ENCODE peak calls at places on chromosome 22, in four cellular contexts. J is Peyer's patch, E is suprapubic skin, X is right lobe of liver. K is an unnamed sample.

GRCh38 chr22:48884786-48885185 is 942.9 kb downstream of the BRD1 start:
- DNase-seq in J (peak; percentile 35), E (peak; percentile 64), X (no peak), K (no peak)

GRCh38 chr22:41952713-41953112 is 763 bp downstream of the SMIM45 start:
- DNase-seq in J (no peak), E (no peak), X (no peak), K (no peak)

GRCh38 chr22:44585559-44586121 is 87.6 kb upstream of the RTL6 start:
- DNase-seq in J (no peak), E (peak; percentile 78), X (peak; percentile 31), K (no peak)

GRCh38 chr22:46547883-46548244 is 10.4 kb upstream of the CELSR1 start:
- DNase-seq in J (peak; percentile 71), E (no peak), X (peak; percentile 92), K (no peak)

GRCh38 chr22:17672417-17672991 is 33.9 kb downstream of the BCL2L13 start:
- DNase-seq in J (no peak), E (no peak), X (no peak), K (no peak)

GRCh38 chr22:48953830-48954229 is 873.8 kb downstream of the BRD1 start:
- DNase-seq in J (no peak), E (no peak), X (peak; percentile 14), K (no peak)

GRCh38 chr22:45502215-45503070 is at the start of gene FBLN1:
- DNase-seq in J (no peak), E (no peak), X (no peak), K (no peak)

GRCh38 chr22:33401291-33401690 is 343.1 kb upstream of the SYN3 start:
- DNase-seq in J (no peak), E (no peak), X (no peak), K (no peak)

GRCh38 chr22:43006753-43007152 is 8.2 kb downstream of the PACSIN2 start:
- DNase-seq in J (no peak), E (no peak), X (no peak), K (no peak)

GRCh38 chr22:44195189-44195871 is 14.6 kb downstream of the PARVG start:
- DNase-seq in J (no peak), E (no peak), X (no peak), K (no peak)

GRCh38 chr22:25898707-25899365 is 156.8 kb downstream of the MYO18B start:
- DNase-seq in J (no peak), E (no peak), X (no peak), K (no peak)

GRCh38 chr22:41821449-41822030 is 11.4 kb upstream of the SREBF2 start:
- DNase-seq in J (no peak), E (no peak), X (no peak), K (no peak)

GRCh38 chr22:49008682-49009235 is 818.9 kb downstream of the BRD1 start:
- DNase-seq in J (peak; percentile 33), E (peak; percentile 69), X (peak; percentile 28), K (no peak)

GRCh38 chr22:47620391-47620790 is 857.9 kb downstream of the TBC1D22A start:
- DNase-seq in J (peak; percentile 23), E (peak; percentile 74), X (no peak), K (no peak)

GRCh38 chr22:28769394-28770085 is 3.0 kb upstream of the CCDC117 start:
- DNase-seq in J (no peak), E (no peak), X (no peak), K (no peak)

GRCh38 chr22:28771195-28771791 is 1.2 kb upstream of the CCDC117 start:
- DNase-seq in J (no peak), E (no peak), X (peak; percentile 78), K (no peak)

GRCh38 chr22:28772633-28773460 is at the start of gene CCDC117:
- DNase-seq in J (peak; percentile 98), E (peak; percentile 98), X (peak; percentile 98), K (peak; percentile 84)

GRCh38 chr22:28774378-28774777 is 1.9 kb downstream of the CCDC117 start:
- DNase-seq in J (no peak), E (no peak), X (no peak), K (no peak)

GRCh38 chr22:28773461-28773867 is 969 bp downstream of the CCDC117 start:
- DNase-seq in J (no peak), E (no peak), X (no peak), K (peak; percentile 60)
- TF ChIP-seq POLR2A in J (no peak), E (no peak), X (no peak), K (no peak)

GRCh38 chr22:50734986-50735738 is 2.8 kb upstream of the ACR start:
- DNase-seq in J (peak; percentile 17), E (peak; percentile 56), X (no peak), K (no peak)

GRCh38 chr22:50732681-50733080 is 5.3 kb upstream of the ACR start:
- DNase-seq in J (no peak), E (peak; percentile 60), X (peak; percentile 37), K (no peak)

GRCh38 chr22:50733521-50734342 is 4.3 kb upstream of the ACR start:
- DNase-seq in J (peak; percentile 35), E (peak; percentile 70), X (peak; percentile 42), K (no peak)

GRCh38 chr22:50735739-50736030 is 2.3 kb upstream of the ACR start:
- DNase-seq in J (no peak), E (peak; percentile 50), X (no peak), K (no peak)

DNA sequence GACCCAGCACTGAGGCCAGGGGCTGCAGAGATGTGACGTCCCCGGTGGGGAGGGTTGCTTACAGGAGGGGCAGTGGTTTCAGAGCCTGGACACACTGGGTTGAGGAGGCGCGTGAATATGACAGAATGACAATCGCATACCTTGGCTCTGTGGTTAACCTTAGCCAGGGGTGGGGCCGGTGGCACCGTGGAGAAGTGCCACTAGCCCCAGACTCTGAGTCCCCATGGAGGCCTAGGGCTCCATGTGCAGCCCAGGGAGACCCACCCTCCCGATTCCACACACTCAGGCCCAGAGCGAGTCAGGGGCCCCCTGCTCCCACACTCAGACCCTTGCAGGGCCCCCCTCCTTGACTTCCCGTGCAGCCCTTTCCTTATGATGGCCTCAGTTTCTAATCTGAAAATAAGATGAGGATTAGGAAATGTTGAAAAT is 3.6 kb upstream of the ACR start:
- DNase-seq in J (peak; percentile 19), E (peak; percentile 58), X (no peak), K (no peak)
- TF ChIP-seq POLR2A in J (no peak), E (no peak), X (no peak), K (no peak)

DNA sequence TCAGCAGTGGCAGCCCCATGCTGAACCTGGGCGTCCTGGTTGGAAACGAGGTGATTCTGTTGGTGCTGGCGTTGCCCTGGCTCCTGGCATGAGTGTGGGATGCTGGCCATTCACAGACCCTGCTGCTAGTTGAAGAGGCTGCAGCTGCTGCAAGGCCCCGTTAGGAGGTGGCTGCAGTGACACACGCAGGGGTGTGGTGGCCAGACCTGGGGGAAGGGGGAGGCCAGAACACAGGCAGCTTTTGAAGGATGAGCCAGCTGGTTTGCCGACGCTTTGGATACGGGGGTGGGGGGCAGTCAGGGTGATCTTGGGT is 77.2 kb downstream of the MORC2 start:
- DNase-seq in J (no peak), E (no peak), X (peak; percentile 38), K (no peak)
- TF ChIP-seq POLR2A in J (no peak), E (no peak), X (no peak), K (no peak)

GRCh38 chr22:23803001-23803819 is 16.4 kb downstream of the SMARCB1 start:
- DNase-seq in J (peak; percentile 65), E (no peak), X (peak; percentile 82), K (no peak)
- TF ChIP-seq POLR2A in J (no peak), E (no peak), X (no peak), K (peak; percentile 83)

DNA sequence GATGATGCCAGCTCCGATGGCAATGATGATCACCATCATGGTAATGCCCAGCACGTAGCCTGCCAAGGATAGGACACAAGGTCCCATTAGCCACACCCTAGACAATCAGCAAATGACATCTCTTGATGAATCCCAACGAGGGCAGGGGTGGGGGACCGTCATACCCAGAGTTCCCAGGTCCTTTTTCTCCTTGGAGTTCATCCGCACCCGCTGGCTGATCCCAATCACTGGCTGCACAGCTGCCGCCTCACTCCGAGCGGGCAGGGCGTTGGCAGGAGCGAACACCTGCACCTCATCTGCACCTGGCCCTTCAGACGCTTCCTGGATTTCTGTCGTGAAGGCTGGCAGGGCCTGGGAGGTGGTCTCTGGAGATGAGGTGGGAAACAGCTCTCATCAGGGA is 3.0 kb downstream of the PIK3IP1 start:
- DNase-seq in J (peak; percentile 78), E (no peak), X (peak; percentile 42), K (no peak)
- TF ChIP-seq POLR2A in J (peak; percentile 46), E (no peak), X (no peak), K (peak; percentile 13)

GRCh38 chr22:19448076-19448607 is 631 bp upstream of the C22orf39 start:
- DNase-seq in J (peak; percentile 77), E (no peak), X (peak; percentile 55), K (no peak)

GRCh38 chr22:19448739-19449421 is 1.4 kb upstream of the C22orf39 start:
- DNase-seq in J (no peak), E (no peak), X (no peak), K (no peak)

GRCh38 chr22:19447388-19448075 is at the start of gene C22orf39:
- DNase-seq in J (peak; percentile 95), E (peak; percentile 94), X (peak; percentile 93), K (peak; percentile 67)

GRCh38 chr22:19450363-19451175 is 3.1 kb upstream of the C22orf39 start:
- DNase-seq in J (no peak), E (no peak), X (no peak), K (no peak)

GRCh38 chr22:19449422-19449767 is 1.9 kb upstream of the C22orf39 start:
- DNase-seq in J (no peak), E (no peak), X (no peak), K (no peak)
- TF ChIP-seq POLR2A in J (no peak), E (no peak), X (no peak), K (no peak)

GRCh38 chr22:29801153-29801552 is 34.0 kb downstream of the UQCR10 start:
- DNase-seq in J (no peak), E (no peak), X (no peak), K (no peak)

GRCh38 chr22:29798318-29798717 is 31.1 kb downstream of the UQCR10 start:
- DNase-seq in J (no peak), E (no peak), X (no peak), K (peak; percentile 46)

GRCh38 chr22:29797351-29797750 is 30.2 kb downstream of the UQCR10 start:
- DNase-seq in J (no peak), E (no peak), X (no peak), K (peak; percentile 71)

GRCh38 chr22:29798801-29799200 is 31.6 kb downstream of the UQCR10 start:
- DNase-seq in J (no peak), E (no peak), X (peak; percentile 93), K (no peak)

GRCh38 chr22:29799217-29799680 is 32.1 kb downstream of the UQCR10 start:
- DNase-seq in J (peak; percentile 82), E (peak; percentile 95), X (peak; percentile 95), K (no peak)
- TF ChIP-seq POLR2A in J (no peak), E (no peak), X (peak; percentile 47), K (no peak)

DNA sequence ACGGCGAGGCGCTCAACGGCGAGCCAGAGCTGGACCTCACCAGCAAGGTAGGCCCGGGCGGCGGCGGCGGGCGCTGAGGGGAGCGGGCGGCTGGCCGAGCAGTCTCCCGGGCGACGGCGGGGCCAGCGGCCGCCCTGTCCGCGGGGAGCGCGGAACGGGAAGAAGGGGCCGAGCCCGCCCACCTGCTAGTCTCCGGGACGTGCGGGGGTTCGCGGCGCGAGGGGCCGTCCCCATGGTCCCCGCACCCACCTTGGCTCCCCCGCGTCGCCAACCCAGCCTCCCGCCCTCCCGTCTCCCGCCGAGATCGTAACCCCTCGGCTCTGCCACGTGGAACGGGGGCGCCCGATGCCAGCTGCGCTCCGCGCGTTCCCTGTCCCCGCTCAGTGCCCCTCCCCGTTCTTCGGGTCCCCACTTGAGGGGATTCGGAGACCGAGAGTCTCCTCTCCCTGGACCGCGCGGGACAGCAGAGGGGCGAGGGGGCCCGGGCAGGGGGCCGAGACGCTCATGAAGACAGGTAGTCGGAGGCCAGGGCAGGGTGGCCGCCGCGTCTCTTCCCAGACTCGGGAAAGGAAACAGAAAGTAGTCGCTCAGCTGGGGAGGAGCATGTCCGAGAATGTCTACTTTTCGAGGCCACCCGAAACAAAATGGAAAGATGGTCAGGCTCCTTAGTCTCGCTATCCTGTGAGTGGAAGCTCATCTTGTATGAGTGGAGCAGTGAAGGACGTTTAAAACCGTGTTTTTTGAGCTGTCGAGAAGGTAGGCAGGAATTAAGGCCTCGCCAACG is 549 bp downstream of the GTPBP1 start:
- DNase-seq in J (peak; percentile 71), E (no peak), X (peak; percentile 71), K (no peak)
- TF ChIP-seq POLR2A in J (peak; percentile 38), E (no peak), X (no peak), K (no peak)

K was measured in GM12878.